ENCODE peak calls at places on chromosomes 11 and 22, in four cellular contexts. O is HepG2, B is GM12878, R is H1. Z is an unnamed sample.

GRCh38 chr11:61516191-61516590 is 7.6 kb downstream of the LRRC10B start:
- DNase-seq in B (no peak), O (no peak), R (no peak), Z (no peak)

GRCh38 chr11:112615238-112615637 is 346.0 kb upstream of the NCAM1 start:
- DNase-seq in B (no peak), O (no peak), R (no peak), Z (no peak)

GRCh38 chr11:2507212-2507901 is 62.5 kb downstream of the KCNQ1 start:
- DNase-seq in B (no peak), R (no peak), O (no peak), Z (no peak)

GRCh38 chr22:43242627-43243026 is 55.7 kb upstream of the TTLL12 start:
- DNase-seq in R (no peak), B (no peak), O (peak), Z (no peak)

GRCh38 chr22:45497746-45498145 is 4.9 kb upstream of the FBLN1 start:
- DNase-seq in O (no peak), R (no peak), B (no peak), Z (no peak)

GRCh38 chr22:38479096-38479840 is 11.4 kb downstream of the KDELR3 start:
- DNase-seq in R (no peak), O (no peak), B (no peak), Z (no peak)

GRCh38 chr11:124174001-124174400 is 9.1 kb upstream of the OR10D3 start:
- DNase-seq in O (peak), R (no peak), B (no peak), Z (peak)

GRCh38 chr22:46318576-46318975 is 16.9 kb upstream of the TRMU start:
- DNase-seq in R (no peak), B (no peak), O (no peak), Z (no peak)

GRCh38 chr11:26849009-26849408 is 127.1 kb upstream of the SLC5A12 start:
- DNase-seq in R (no peak), B (no peak), O (no peak), Z (no peak)

GRCh38 chr22:48872271-48873260 is 955.1 kb downstream of the BRD1 start:
- DNase-seq in B (no peak), R (no peak), O (no peak), Z (no peak)

GRCh38 chr11:44848203-44848962 is 102.3 kb downstream of the TP53I11 start:
- DNase-seq in O (no peak), B (no peak), R (no peak), Z (peak)

GRCh38 chr22:48245119-48245485 is 1482.7 kb downstream of the TBC1D22A start:
- DNase-seq in R (no peak), B (no peak), O (no peak), Z (no peak)

GRCh38 chr22:39092111-39092867 is 4.8 kb upstream of the APOBEC3H start:
- DNase-seq in R (no peak), B (no peak), O (no peak), Z (no peak)

GRCh38 chr11:110490886-110491285 is 61.1 kb downstream of the FDX1 start:
- DNase-seq in R (no peak), B (no peak), O (no peak), Z (no peak)

GRCh38 chr11:34067383-34068065 is 16.0 kb downstream of the CAPRIN1 start:
- DNase-seq in R (no peak), B (no peak), O (no peak), Z (no peak)

GRCh38 chr11:134592391-134592990 is 180.4 kb upstream of the B3GAT1 start:
- DNase-seq in O (peak), R (peak), B (no peak), Z (peak)

GRCh38 chr11:44595964-44596381 is 30.5 kb downstream of the CD82 start:
- DNase-seq in B (no peak), R (no peak), O (no peak), Z (no peak)

GRCh38 chr11:5596611-5597201 is at the start of gene TRIM6:
- DNase-seq in B (no peak), R (no peak), O (no peak), Z (peak)

GRCh38 chr22:48488611-48489456 is 1338.8 kb downstream of the BRD1 start:
- DNase-seq in B (no peak), O (no peak), R (no peak), Z (no peak)

GRCh38 chr11:29208117-29208516 is 808.7 kb downstream of the KCNA4 start:
- DNase-seq in B (no peak), O (no peak), R (no peak), Z (no peak)

GRCh38 chr11:107683807-107684206 is 28.0 kb downstream of the SLN start:
- DNase-seq in O (no peak), R (no peak), B (no peak), Z (no peak)

GRCh38 chr11:102494216-102494615 is 36.3 kb downstream of the MMP7 start:
- DNase-seq in O (peak), R (no peak), B (no peak), Z (no peak)

GRCh38 chr11:32109138-32109537 is 18.3 kb downstream of the RCN1 start:
- DNase-seq in R (no peak), O (no peak), B (no peak), Z (no peak)

GRCh38 chr22:46766611-46767010 is 4.2 kb downstream of the TBC1D22A start:
- DNase-seq in B (no peak), R (no peak), O (no peak), Z (no peak)

GRCh38 chr11:62552931-62553838 is 6.6 kb upstream of the AHNAK start:
- DNase-seq in O (no peak), B (no peak), R (peak), Z (peak)

GRCh38 chr11:123461164-123461563 is 31.1 kb downstream of the GRAMD1B start:
- DNase-seq in O (no peak), B (no peak), R (no peak), Z (no peak)

GRCh38 chr11:92226331-92227232 is 2.0 kb downstream of the FAT3 start:
- DNase-seq in B (no peak), R (no peak), O (no peak), Z (no peak)
- H3K4me3 ChIP-seq in B (no peak), R (peak), O (no peak), Z (peak)

GRCh38 chr11:125190549-125190948 is 26.0 kb downstream of the PKNOX2 start:
- DNase-seq in R (no peak), O (no peak), B (no peak), Z (no peak)
- TF ChIP-seq SUZ12 in R (no peak), O (no peak), B (no peak), Z (no peak)

GRCh38 chr22:36351921-36352774 is 35.6 kb downstream of the MYH9 start:
- DNase-seq in B (no peak), O (peak), R (no peak), Z (no peak)
- H3K4me3 ChIP-seq in B (no peak), O (peak), R (no peak), Z (no peak)

GRCh38 chr11:91904792-91905785 is 319.5 kb upstream of the FAT3 start:
- DNase-seq in R (no peak), O (no peak), B (no peak), Z (no peak)
- TF ChIP-seq SUZ12 in R (no peak), O (no peak), B (no peak), Z (no peak)

GRCh38 chr11:73596547-73596946 is 1.4 kb downstream of the FAM168A start:
- DNase-seq in R (no peak), O (no peak), B (no peak), Z (no peak)
- H3K4me3 ChIP-seq in R (peak), O (peak), B (peak), Z (peak)

DNA sequence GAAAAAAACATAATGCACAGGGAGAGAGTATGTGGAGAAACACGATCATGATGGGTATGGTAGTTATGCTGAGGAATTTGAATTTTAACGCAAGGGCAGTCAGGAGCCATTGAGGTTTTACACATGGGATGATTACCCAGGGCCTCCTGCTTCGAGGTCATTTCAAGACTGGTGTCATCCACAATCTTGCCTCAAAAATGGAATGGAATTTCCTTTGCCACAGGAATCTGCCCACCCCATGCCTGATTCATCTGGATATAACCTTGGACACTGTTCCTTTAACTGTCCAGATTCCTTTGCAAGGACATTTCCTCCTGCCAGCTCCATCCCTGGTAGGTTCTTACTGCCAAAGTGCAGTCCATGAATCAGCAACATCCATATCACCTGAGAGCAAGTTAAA is 655.9 kb upstream of the TENM4 start:
- DNase-seq in R (no peak), B (no peak), O (no peak), Z (no peak)
- TF ChIP-seq SUZ12 in R (no peak), B (no peak), O (no peak), Z (no peak)

Z was measured in NT2/D1.